ENCODE peak calls at places on chromosomes 11 and 22, in six cellular contexts. A is IMR-90, F is H1, V is neuronal stem cell, D is mesendoderm, I is mesenchymal stem cell. R is an unnamed sample.

GRCh38 chr11:70666336-70666735 is 268.0 kb downstream of the CTTN start:
- DNase-seq in A (no peak), D (no peak), I (no peak), F (no peak), V (no peak), R (no peak)

GRCh38 chr11:62806611-62807121 is 1.4 kb upstream of the NXF1 start:
- DNase-seq in V (no peak), F (no peak), D (peak), I (peak), A (peak), R (peak)

GRCh38 chr22:49163960-49164690 is 663.5 kb downstream of the BRD1 start:
- DNase-seq in F (no peak), D (no peak), A (no peak), V (no peak), I (no peak), R (no peak)

GRCh38 chr22:37534445-37534844 is 15.2 kb upstream of the CARD10 start:
- DNase-seq in D (no peak), F (no peak), A (no peak), V (no peak), I (no peak), R (no peak)

GRCh38 chr11:128522943-128523518 is 64.3 kb downstream of the ETS1 start:
- DNase-seq in V (no peak), I (peak), A (no peak), F (no peak), D (no peak), R (no peak)

GRCh38 chr11:7077101-7077500 is 11.7 kb upstream of the RBMXL2 start:
- DNase-seq in V (peak), D (peak), I (no peak), A (no peak), F (peak), R (no peak)

GRCh38 chr11:44978961-44979331 is 28.3 kb upstream of the TP53I11 start:
- DNase-seq in V (no peak), D (no peak), A (no peak), I (no peak), F (no peak), R (no peak)

GRCh38 chr22:48187272-48187855 is 1424.9 kb downstream of the TBC1D22A start:
- DNase-seq in A (no peak), I (no peak), D (no peak), V (no peak), F (no peak), R (no peak)

GRCh38 chr11:63939351-63939920 is 634 bp downstream of the NAA40 start:
- DNase-seq in A (no peak), I (peak), D (peak), V (no peak), F (no peak), R (peak)

GRCh38 chr11:73376803-73377629 is 817 bp downstream of the RELT start:
- DNase-seq in V (no peak), I (peak), D (peak), A (peak), F (no peak), R (peak)

GRCh38 chr11:97364047-97364446 is 974.2 kb downstream of the JRKL start:
- DNase-seq in D (no peak), A (no peak), F (no peak), V (no peak), I (peak), R (no peak)

GRCh38 chr22:26610072-26610958 is 7.5 kb downstream of the CRYBB1 start:
- DNase-seq in F (no peak), V (no peak), I (peak), A (peak), D (no peak), R (no peak)

GRCh38 chr22:40415531-40416266 is 45.3 kb downstream of the SGSM3 start:
- DNase-seq in V (no peak), A (peak), I (no peak), F (no peak), D (no peak), R (no peak)

GRCh38 chr11:111585371-111585770 is 16.9 kb upstream of the SIK2 start:
- DNase-seq in D (no peak), A (peak), F (no peak), I (peak), V (no peak), R (no peak)

GRCh38 chr11:117221775-117222517 is 9.9 kb downstream of the PCSK7 start:
- DNase-seq in A (peak), V (no peak), F (no peak), D (no peak), I (no peak), R (no peak)

GRCh38 chr11:34002420-34002819 is 49.1 kb upstream of the CAPRIN1 start:
- DNase-seq in F (no peak), I (no peak), D (no peak), V (no peak), A (no peak), R (peak)

GRCh38 chr11:75454987-75455386 is 22.0 kb upstream of the KLHL35 start:
- DNase-seq in A (no peak), F (no peak), I (no peak), V (no peak), D (no peak), R (no peak)

GRCh38 chr11:45280449-45280848 is 5.7 kb downstream of the SYT13 start:
- DNase-seq in A (peak), D (no peak), I (no peak), V (no peak), F (no peak), R (no peak)

GRCh38 chr11:100367892-100368291 is 319.2 kb upstream of the ARHGAP42 start:
- DNase-seq in A (no peak), F (no peak), I (no peak), V (no peak), D (no peak), R (no peak)

GRCh38 chr22:50683086-50683993 is 10.7 kb downstream of the SHANK3 start:
- DNase-seq in V (no peak), D (no peak), A (no peak), I (no peak), F (no peak), R (no peak)

GRCh38 chr11:77244277-77245014 is 57.0 kb downstream of the GDPD4 start:
- DNase-seq in I (peak), D (no peak), A (peak), F (no peak), V (no peak), R (no peak)

GRCh38 chr11:73429121-73429740 is 53.0 kb downstream of the RELT start:
- DNase-seq in D (peak), A (peak), V (no peak), I (peak), F (no peak), R (no peak)

GRCh38 chr11:14193644-14194043 is 165.3 kb downstream of the RRAS2 start:
- DNase-seq in F (no peak), A (no peak), V (no peak), I (no peak), D (peak), R (no peak)
- H3K23ac ChIP-seq in F (no peak), A (no peak), V (no peak), I (no peak), D (no peak), R (no peak)

DNA sequence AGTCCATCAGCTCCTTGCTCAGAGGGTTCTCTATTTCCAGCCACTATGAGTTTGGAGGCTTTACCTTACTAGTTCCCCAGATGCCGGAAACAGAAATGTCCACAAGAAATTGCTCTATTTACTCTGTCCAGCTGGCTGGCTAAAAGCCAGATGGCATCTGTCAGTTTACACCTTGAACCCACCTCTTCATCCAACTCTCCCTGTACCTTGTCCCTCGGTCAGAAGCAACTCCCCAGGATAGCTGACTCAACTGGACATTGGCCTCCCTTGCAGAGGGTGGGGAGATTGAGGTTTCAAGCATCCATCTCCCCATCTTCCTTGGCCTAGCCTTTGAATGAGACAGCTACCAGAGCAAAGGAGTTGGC is 1.7 kb downstream of the C2CD2L start:
- DNase-seq in F (no peak), V (no peak), D (no peak), A (no peak), I (no peak), R (no peak)
- H3K4me3 ChIP-seq in F (no peak), V (peak), D (no peak), A (peak), I (peak), R (no peak)

GRCh38 chr11:95388086-95388485 is 157.1 kb upstream of the SESN3 start:
- DNase-seq in D (no peak), A (no peak), I (no peak), F (no peak), V (no peak), R (no peak)
- H3K23ac ChIP-seq in D (no peak), A (no peak), I (no peak), F (no peak), V (no peak), R (no peak)

GRCh38 chr22:46533434-46533833 is 4.0 kb downstream of the CELSR1 start:
- DNase-seq in I (no peak), D (no peak), A (no peak), F (no peak), V (no peak), R (no peak)
- H3K4me3 ChIP-seq in I (no peak), D (no peak), A (no peak), F (no peak), V (no peak), R (no peak)

GRCh38 chr11:9460322-9461067 is at the start of gene ZNF143:
- DNase-seq in F (peak), V (peak), A (peak), D (peak), I (peak), R (peak)
- H3K23ac ChIP-seq in F (no peak), V (peak), A (peak), D (peak), I (no peak), R (no peak)

GRCh38 chr11:31815743-31816466 is 4.8 kb upstream of the PAX6 start:
- DNase-seq in V (no peak), I (no peak), F (peak), D (no peak), A (no peak), R (peak)
- H3K4me3 ChIP-seq in V (peak), I (peak), F (peak), D (no peak), A (no peak), R (no peak)

GRCh38 chr11:119307219-119307618 is 9.7 kb downstream of the MCAM start:
- DNase-seq in V (no peak), A (no peak), I (no peak), F (no peak), D (peak), R (no peak)
- H3K23ac ChIP-seq in V (no peak), A (no peak), I (no peak), F (no peak), D (no peak), R (no peak)

R was measured in trophoblast cell.